ENCODE peak calls at places on chromosome 11, in six cellular contexts. N is HTR-8/SVneo; D is lung microvascular endothelial cell; L is cardiac muscle cell; P is LoVo; E is activated T-helper 2 cell treated with anti-CD3 and anti-CD28 coated beads, Interferon-gamma antibody, Interleukin-2, Interleukin-4, amounts not matched to agents 10 μg/mL and 5 μg/mL and 100 μg/mL, durations not matched to agents 14 hours and 24 hours and 36 hours. B is an unnamed sample.

GRCh38 chr11:34044664-34045485 is 6.7 kb upstream of the CAPRIN1 start:
- DNase-seq in E (no peak), P (peak), N (peak), L (peak), D (no peak), B (peak)

GRCh38 chr11:64694821-64695365 is 28.1 kb downstream of the NRXN2 start:
- DNase-seq in N (no peak), P (no peak), E (no peak), L (no peak), D (no peak), B (no peak)

GRCh38 chr11:86515297-86516094 is 140.8 kb downstream of the CCDC81 start:
- DNase-seq in E (no peak), P (no peak), L (peak), D (peak), N (peak), B (no peak)

GRCh38 chr11:45652781-45653180 is 12.6 kb downstream of the CHST1 start:
- DNase-seq in D (no peak), P (no peak), L (peak), N (no peak), E (no peak), B (no peak)

GRCh38 chr11:64569300-64569970 is 21.6 kb upstream of the SLC22A12 start:
- DNase-seq in E (no peak), D (no peak), P (no peak), N (no peak), L (no peak), B (no peak)

GRCh38 chr11:71352226-71352625 is 96.0 kb downstream of the DHCR7 start:
- DNase-seq in N (no peak), D (no peak), L (no peak), P (no peak), E (no peak), B (no peak)

GRCh38 chr11:64459016-64459415 is 100.1 kb downstream of the RPS6KA4 start:
- DNase-seq in N (peak), D (no peak), L (no peak), E (no peak), P (no peak), B (no peak)

GRCh38 chr11:129418039-129418438 is 42.4 kb downstream of the BARX2 start:
- DNase-seq in P (peak), D (peak), L (no peak), N (no peak), E (no peak), B (no peak)

GRCh38 chr11:76791861-76792260 is 8.7 kb downstream of the TSKU start:
- DNase-seq in D (no peak), N (no peak), E (no peak), L (peak), P (peak), B (no peak)

GRCh38 chr11:12674936-12675696 is 895 bp downstream of the TEAD1 start:
- DNase-seq in P (no peak), D (peak), N (no peak), L (peak), E (no peak), B (peak)

GRCh38 chr11:37942081-37942480 is 1344.0 kb upstream of the RAG2 start:
- DNase-seq in L (no peak), N (no peak), D (no peak), P (no peak), E (no peak), B (no peak)

GRCh38 chr11:47412152-47412746 is 3.9 kb downstream of the SLC39A13 start:
- DNase-seq in E (peak), L (peak), D (peak), N (peak), P (no peak), B (peak)

GRCh38 chr11:3130269-3131071 is 34.6 kb downstream of the OSBPL5 start:
- DNase-seq in L (no peak), D (no peak), N (no peak), E (no peak), P (no peak), B (no peak)

GRCh38 chr11:120909676-120910215 is 114.2 kb upstream of the TBCEL start:
- DNase-seq in E (no peak), N (no peak), L (no peak), P (no peak), D (no peak), B (no peak)

GRCh38 chr11:561148-562003 is 606 bp downstream of the RASSF7 start:
- DNase-seq in E (no peak), P (peak), L (no peak), N (peak), D (no peak), B (no peak)

B was measured in SK-MEL-5.